ENCODE peak calls at places on chromosome 2, in ten cellular contexts. Q is NCI-H187 treated with DMSO at 0.1 percent for 48 hours; D is HEK293T; J is aorta; N is NCI-H345; P is GM04504; A is activated T-cell treated with anti-CD3 and anti-CD28 coated beads for 1 hour; H is germinal center; W is Right ventricle myocardium superior; I is activated CD4-positive, alpha-beta T cell treated with anti-CD3 and anti-CD28 coated beads, Interleukin-2, amount 50 U/mL, for 1 hour. R is an unnamed sample.

GRCh38 chr2:239396881-239397681 is 3.7 kb downstream of the HDAC4 start:
- DNase-seq in Q (no peak), D (no peak), J (no peak), N (peak), P (no peak), A (peak), H (no peak), W (peak), I (peak), R (peak)

GRCh38 chr2:42386684-42387083 is 25.7 kb upstream of the COX7A2L start:
- DNase-seq in Q (no peak), D (peak), J (no peak), N (no peak), P (no peak), A (no peak), H (peak), W (no peak), I (no peak), R (no peak)

GRCh38 chr2:50979495-50979894 is 52.4 kb downstream of the NRXN1 start:
- DNase-seq in Q (no peak), D (no peak), J (no peak), N (no peak), P (no peak), A (no peak), H (no peak), W (no peak), I (no peak), R (no peak)

GRCh38 chr2:237702439-237703397 is 75.3 kb downstream of the LRRFIP1 start:
- DNase-seq in Q (no peak), D (no peak), J (no peak), N (no peak), P (no peak), A (no peak), H (no peak), W (peak), I (peak), R (no peak)

GRCh38 chr2:63506350-63506749 is 81.9 kb downstream of the WDPCP start:
- DNase-seq in Q (no peak), D (no peak), J (no peak), N (no peak), P (no peak), A (no peak), H (no peak), W (no peak), I (no peak), R (no peak)

GRCh38 chr2:168560817-168561485 is 104.9 kb downstream of the CERS6 start:
- DNase-seq in Q (no peak), D (no peak), J (no peak), N (no peak), P (no peak), A (no peak), H (no peak), W (no peak), I (no peak), R (no peak)

GRCh38 chr2:221501210-221501882 is 70.8 kb downstream of the EPHA4 start:
- DNase-seq in Q (no peak), D (no peak), J (no peak), N (no peak), P (no peak), A (no peak), H (no peak), W (no peak), I (no peak), R (no peak)

GRCh38 chr2:137467246-137467862 is 496.9 kb upstream of the HNMT start:
- DNase-seq in Q (no peak), D (peak), J (no peak), N (peak), P (no peak), A (no peak), H (no peak), W (no peak), I (no peak), R (no peak)

GRCh38 chr2:138829326-138829725 is 49.1 kb upstream of the NXPH2 start:
- DNase-seq in Q (no peak), D (peak), J (no peak), N (peak), P (no peak), A (no peak), H (no peak), W (no peak), I (peak), R (peak)

GRCh38 chr2:224969633-224970292 is 72.5 kb downstream of the DOCK10 start:
- DNase-seq in Q (no peak), D (no peak), J (no peak), N (no peak), P (no peak), A (no peak), H (no peak), W (no peak), I (no peak), R (no peak)